ENCODE peak calls at places on chromosome 20, in four cellular contexts. U is activated CD8-positive, alpha-beta memory T cell treated with anti-CD3 and anti-CD28 coated beads for 1 hour; D is body of pancreas; W is activated CD4-positive, alpha-beta T cell treated with anti-CD3 and anti-CD28 coated beads for 48 hours. Y is an unnamed sample.

GRCh38 chr20:33441142-33441955 is 2.2 kb downstream of the SNTA1 start:
- DNase-seq in W (no peak), U (no peak), D (no peak), Y (no peak)

GRCh38 chr20:49319204-49319809 is 41.5 kb upstream of the ZNFX1 start:
- DNase-seq in W (no peak), U (no peak), D (no peak), Y (no peak)

GRCh38 chr20:5065489-5066383 is 54.0 kb downstream of the PCNA start:
- DNase-seq in D (peak; percentile 81), U (no peak), W (peak; percentile 19), Y (peak; percentile 61)

GRCh38 chr20:41023549-41023948 is 5.1 kb upstream of the TOP1 start:
- DNase-seq in D (no peak), U (no peak), W (no peak), Y (no peak)

GRCh38 chr20:31788578-31788977 is 30.6 kb upstream of the MYLK2 start:
- DNase-seq in U (no peak), W (no peak), D (no peak), Y (no peak)

GRCh38 chr20:53574259-53574789 is 19.3 kb downstream of the ZNF217 start:
- DNase-seq in U (no peak), D (no peak), W (no peak), Y (no peak)

GRCh38 chr20:1319462-1319861 is 9.5 kb downstream of the SDCBP2 start:
- DNase-seq in U (no peak), W (no peak), D (no peak), Y (no peak)

GRCh38 chr20:37342231-37343177 is 3.4 kb upstream of the SRC start:
- DNase-seq in D (no peak), W (no peak), U (no peak), Y (no peak)

GRCh38 chr20:38676576-38676975 is 47.7 kb upstream of the SLC32A1 start:
- DNase-seq in U (no peak), W (no peak), D (no peak), Y (no peak)